ENCODE peak calls at places on chromosomes 1 and 21, in four cellular contexts. K is tibial nerve, W is Peyer's patch, R is Caco-2. C is an unnamed sample. For H3K4me1, the result is how much of the 10 kb centered on the place peaks cover.

GRCh38 chr1:161229896-161230295 is 4.0 kb downstream of the TOMM40L start:
- DNase-seq in R (peak), K (no peak), W (no peak), C (no peak)

GRCh38 chr1:98420376-98421097 is 241.0 kb upstream of the SNX7 start:
- DNase-seq in W (no peak), K (no peak), R (no peak), C (no peak)

GRCh38 chr1:38932496-38933014 is 9.1 kb downstream of the RHBDL2 start:
- DNase-seq in W (no peak), K (no peak), R (no peak), C (no peak)

GRCh38 chr1:59455206-59455605 is 158.3 kb downstream of the FGGY start:
- DNase-seq in K (no peak), R (no peak), W (no peak), C (no peak)

GRCh38 chr1:170126691-170127090 is 19.1 kb upstream of the NTMT2 start:
- DNase-seq in R (peak), W (no peak), K (no peak), C (no peak)

GRCh38 chr1:230469271-230469670 is 43.1 kb upstream of the PGBD5 start:
- DNase-seq in R (no peak), W (no peak), K (no peak), C (no peak)

GRCh38 chr1:186662752-186663151 is 17.5 kb downstream of the PTGS2 start:
- DNase-seq in K (no peak), R (no peak), W (no peak), C (no peak)

GRCh38 chr21:45550552-45551210 is 8.4 kb upstream of the SLC19A1 start:
- DNase-seq in R (no peak), K (no peak), W (peak), C (peak)

GRCh38 chr1:206854401-206855129 is 10.9 kb upstream of the IL20 start:
- DNase-seq in K (no peak), R (no peak), W (no peak), C (no peak)

GRCh38 chr1:33380811-33381210 is 50.1 kb downstream of the PHC2 start:
- DNase-seq in K (no peak), W (no peak), R (no peak), C (no peak)

GRCh38 chr1:12345350-12346217 is 115.8 kb downstream of the VPS13D start:
- DNase-seq in K (no peak), W (no peak), R (no peak), C (no peak)

GRCh38 chr1:154607084-154607747 is 770 bp downstream of the ADAR start:
- DNase-seq in R (no peak), K (peak), W (no peak), C (no peak)

GRCh38 chr1:240350910-240351331 is 259.2 kb downstream of the FMN2 start:
- DNase-seq in W (no peak), K (no peak), R (no peak), C (no peak)

GRCh38 chr1:42263019-42263418 is 72.0 kb downstream of the FOXJ3 start:
- DNase-seq in K (no peak), R (no peak), W (no peak), C (no peak)
- H3K4me1 ChIP-seq in K (under half), R (under half), W (under half), C (under half)

GRCh38 chr1:119009300-119009660 is 21.1 kb upstream of the TBX15 start:
- DNase-seq in R (no peak), K (no peak), W (no peak), C (no peak)

GRCh38 chr1:119008483-119009299 is 20.5 kb upstream of the TBX15 start:
- DNase-seq in W (no peak), K (peak), R (peak), C (no peak)

GRCh38 chr1:119007343-119007671 is 19.2 kb upstream of the TBX15 start:
- DNase-seq in W (no peak), R (no peak), K (no peak), C (no peak)

GRCh38 chr1:119006406-119007279 is 18.5 kb upstream of the TBX15 start:
- DNase-seq in W (no peak), R (no peak), K (no peak), C (no peak)

GRCh38 chr1:119007672-119008482 is 19.7 kb upstream of the TBX15 start:
- DNase-seq in K (no peak), R (no peak), W (no peak), C (no peak)
- H3K4me3 ChIP-seq in K (peak), R (no peak), W (peak), C (peak)

GRCh38 chr1:25433389-25434186 is 2.9 kb downstream of the MACO1 start:
- DNase-seq in W (no peak), K (peak), R (no peak), C (no peak)

GRCh38 chr1:25430666-25431494 is at the start of gene MACO1:
- DNase-seq in R (peak), W (peak), K (peak), C (peak)

GRCh38 chr1:25432364-25432719 is 1.6 kb downstream of the MACO1 start:
- DNase-seq in K (no peak), R (no peak), W (no peak), C (no peak)

GRCh38 chr1:25431495-25432363 is 1.0 kb downstream of the MACO1 start:
- DNase-seq in R (no peak), W (peak), K (no peak), C (no peak)

DNA sequence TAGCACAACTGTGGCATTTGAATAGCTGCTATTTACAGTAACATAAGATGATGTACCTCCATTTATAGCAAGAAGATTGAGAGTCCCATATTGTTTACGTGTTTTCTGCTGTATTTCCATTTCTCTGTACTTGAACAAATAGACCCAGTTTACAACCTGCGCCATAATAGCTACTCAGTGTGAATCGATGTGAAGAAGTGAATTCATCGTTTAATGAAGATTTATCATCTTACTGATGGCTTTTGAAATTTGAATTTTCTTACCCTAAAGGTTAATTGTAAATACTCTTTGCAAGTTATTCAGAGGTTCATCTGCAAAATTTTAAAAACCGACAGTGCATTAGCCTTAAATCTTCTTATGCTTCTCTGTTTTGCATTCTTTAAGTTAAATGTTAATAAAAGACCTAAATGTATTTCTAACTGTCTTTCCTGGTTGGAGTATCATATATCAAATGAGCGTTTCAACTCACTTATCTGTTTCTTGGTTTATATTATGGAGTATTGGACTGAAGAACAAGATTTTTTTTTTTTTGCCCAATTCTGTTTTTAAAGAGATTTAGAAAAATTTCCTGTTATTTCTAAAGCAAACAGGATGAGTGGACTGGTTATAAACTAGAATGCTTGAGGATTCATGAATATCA is 2.2 kb downstream of the MACO1 start:
- DNase-seq in K (no peak), W (no peak), R (no peak), C (no peak)
- TF ChIP-seq CTCF in K (no peak), W (no peak), R (no peak), C (no peak)

DNA sequence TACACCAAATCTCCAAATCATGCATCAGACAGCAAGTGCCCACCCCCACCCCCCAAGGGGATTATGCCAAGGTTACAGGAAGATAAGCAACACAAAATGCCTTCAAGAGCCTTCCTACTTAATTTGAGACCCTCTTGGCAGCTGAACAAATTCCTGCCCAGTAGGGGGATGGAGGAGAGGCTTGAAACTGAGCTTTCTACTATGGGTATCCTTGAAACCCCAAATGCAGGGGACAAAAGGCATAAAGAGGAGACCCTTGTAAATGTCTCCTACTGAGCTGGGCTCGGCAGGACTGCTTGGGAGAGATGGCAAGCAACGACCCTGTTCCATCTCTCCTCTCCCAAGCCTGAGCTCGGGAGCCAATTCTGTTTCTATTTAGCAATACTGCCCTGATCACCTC is 3.5 kb downstream of the SLC41A1 start:
- DNase-seq in W (no peak), R (no peak), K (no peak), C (no peak)
- H3K4me1 ChIP-seq in W (under half), R (under half), K (under half), C (half or more)

C was measured in left lung.